ENCODE peak calls at places on chromosomes 16 and 17, in four cellular contexts. L is fibroblast of lung, F is SJSA1, D is anterior cingulate cortex. H is an unnamed sample.

GRCh38 chr16:83631006-83631405 is 176.8 kb upstream of the HSBP1 start:
- DNase-seq in L (no peak), F (no peak), D (no peak), H (no peak)

GRCh38 chr17:41185001-41185400 is 290 bp upstream of the KRTAP4-1 start:
- DNase-seq in L (no peak), F (no peak), D (no peak), H (no peak)

GRCh38 chr16:84541999-84542876 is 37.8 kb upstream of the MEAK7 start:
- DNase-seq in L (peak), F (no peak), D (no peak), H (peak)

GRCh38 chr16:84308120-84308519 is 13.4 kb downstream of the WFDC1 start:
- DNase-seq in L (no peak), F (peak), D (no peak), H (peak)

GRCh38 chr16:11211061-11211976 is 44.7 kb downstream of the SOCS1 start:
- DNase-seq in L (no peak), F (no peak), D (no peak), H (no peak)

GRCh38 chr16:2595376-2596200 is 57.8 kb downstream of the PDPK1 start:
- DNase-seq in L (no peak), F (no peak), D (no peak), H (no peak)

GRCh38 chr16:67951485-67951884 is 7.6 kb upstream of the LCAT start:
- DNase-seq in L (no peak), F (no peak), D (peak), H (no peak)

GRCh38 chr17:20172378-20172775 is 163.2 kb downstream of the SPECC1 start:
- DNase-seq in L (no peak), F (no peak), D (no peak), H (no peak)

GRCh38 chr16:1175566-1176279 is 22.8 kb downstream of the CACNA1H start:
- DNase-seq in L (peak), F (no peak), D (no peak), H (no peak)

GRCh38 chr17:76491271-76492184 is 9.7 kb downstream of the RHBDF2 start:
- DNase-seq in L (no peak), F (no peak), D (no peak), H (no peak)

GRCh38 chr17:27888072-27888471 is 5.1 kb downstream of the LYRM9 start:
- DNase-seq in L (no peak), F (no peak), D (no peak), H (no peak)

GRCh38 chr16:88297178-88297720 is 85.5 kb upstream of the ZNF469 start:
- DNase-seq in L (no peak), F (no peak), D (no peak), H (no peak)

GRCh38 chr16:9706217-9706616 is 476.0 kb downstream of the GRIN2A start:
- DNase-seq in L (peak), F (no peak), D (no peak), H (peak)

GRCh38 chr16:22402191-22402590 is 27.8 kb upstream of the CDR2 start:
- DNase-seq in L (peak), F (no peak), D (no peak), H (peak)

GRCh38 chr17:48569676-48570324 is 8.3 kb downstream of the HOXB4 start:
- DNase-seq in L (peak), F (no peak), D (no peak), H (peak)

GRCh38 chr17:68790931-68791330 is 164.3 kb downstream of the ABCA8 start:
- DNase-seq in L (peak), F (peak), D (no peak), H (peak)

GRCh38 chr16:87854053-87854906 is 15.0 kb downstream of the SLC7A5 start:
- DNase-seq in L (no peak), F (peak), D (no peak), H (no peak)

GRCh38 chr16:85978976-85979375 is 80.0 kb downstream of the IRF8 start:
- DNase-seq in L (no peak), F (no peak), D (no peak), H (no peak)

GRCh38 chr17:15377200-15377599 is 35.8 kb upstream of the TEKT3 start:
- DNase-seq in L (peak), F (peak), D (no peak), H (peak)

GRCh38 chr17:35212668-35213067 is 18.5 kb upstream of the SLC35G3 start:
- DNase-seq in L (no peak), F (no peak), D (no peak), H (no peak)

GRCh38 chr16:88697831-88698693 is 8.1 kb downstream of the RNF166 start:
- DNase-seq in L (no peak), F (no peak), D (no peak), H (no peak)

GRCh38 chr17:75459590-75460267 is 3.3 kb downstream of the TMEM94 start:
- DNase-seq in L (no peak), F (peak), D (no peak), H (no peak)

GRCh38 chr16:21646091-21646490 is 6.3 kb downstream of the IGSF6 start:
- DNase-seq in L (no peak), F (no peak), D (no peak), H (peak)

GRCh38 chr16:3182608-3183444 is 5.2 kb upstream of the OR1F1 start:
- DNase-seq in L (peak), F (peak), D (no peak), H (peak)

GRCh38 chr16:28497861-28498599 is 3.6 kb downstream of the APOBR start:
- DNase-seq in L (no peak), F (no peak), D (no peak), H (no peak)

H was measured in fibroblast of the aortic adventitia.